ENCODE peak calls at places on chromosome X, in four cellular contexts. One of them, this sample, is unnamed.

GRCh38 chrX:131746491-131746968 is 202.7 kb downstream of the OR13H1 start:
- DNase-seq in K562: peak
- DNase-seq in neural progenitor cell: no peak
- DNase-seq in SK-N-SH: peak
- DNase-seq in this sample: peak

GRCh38 chrX:104098151-104098808 is 14.0 kb upstream of the ZCCHC18 start:
- DNase-seq in K562: peak
- DNase-seq in neural progenitor cell: peak
- DNase-seq in SK-N-SH: peak
- DNase-seq in this sample: peak

GRCh38 chrX:56882581-56882980 is 112.8 kb downstream of the SPIN3 start:
- DNase-seq in K562: no peak
- DNase-seq in neural progenitor cell: no peak
- DNase-seq in SK-N-SH: no peak
- DNase-seq in this sample: no peak

GRCh38 chrX:19661977-19662376 is 146.7 kb upstream of the MAP3K15 start:
- DNase-seq in K562: no peak
- DNase-seq in neural progenitor cell: no peak
- DNase-seq in SK-N-SH: no peak
- DNase-seq in this sample: no peak

GRCh38 chrX:13029831-13030771 is 14.3 kb downstream of the FAM9C start:
- DNase-seq in K562: no peak
- DNase-seq in neural progenitor cell: peak
- DNase-seq in SK-N-SH: no peak
- DNase-seq in this sample: no peak

GRCh38 chrX:147602297-147602696 is 309.4 kb upstream of the FMR1 start:
- DNase-seq in K562: no peak
- DNase-seq in neural progenitor cell: peak
- DNase-seq in SK-N-SH: no peak
- DNase-seq in this sample: no peak

GRCh38 chrX:150255441-150256296 is 107.4 kb upstream of the MAMLD1 start:
- DNase-seq in K562: no peak
- DNase-seq in neural progenitor cell: no peak
- DNase-seq in SK-N-SH: no peak
- DNase-seq in this sample: no peak

GRCh38 chrX:154648931-154649863 is 4.2 kb downstream of the CTAG2 start:
- DNase-seq in K562: no peak
- DNase-seq in neural progenitor cell: no peak
- DNase-seq in SK-N-SH: no peak
- DNase-seq in this sample: no peak

GRCh38 chrX:23331701-23332100 is 2.9 kb upstream of the PTCHD1 start:
- DNase-seq in K562: no peak
- DNase-seq in neural progenitor cell: peak
- DNase-seq in SK-N-SH: no peak
- DNase-seq in this sample: no peak

DNA sequence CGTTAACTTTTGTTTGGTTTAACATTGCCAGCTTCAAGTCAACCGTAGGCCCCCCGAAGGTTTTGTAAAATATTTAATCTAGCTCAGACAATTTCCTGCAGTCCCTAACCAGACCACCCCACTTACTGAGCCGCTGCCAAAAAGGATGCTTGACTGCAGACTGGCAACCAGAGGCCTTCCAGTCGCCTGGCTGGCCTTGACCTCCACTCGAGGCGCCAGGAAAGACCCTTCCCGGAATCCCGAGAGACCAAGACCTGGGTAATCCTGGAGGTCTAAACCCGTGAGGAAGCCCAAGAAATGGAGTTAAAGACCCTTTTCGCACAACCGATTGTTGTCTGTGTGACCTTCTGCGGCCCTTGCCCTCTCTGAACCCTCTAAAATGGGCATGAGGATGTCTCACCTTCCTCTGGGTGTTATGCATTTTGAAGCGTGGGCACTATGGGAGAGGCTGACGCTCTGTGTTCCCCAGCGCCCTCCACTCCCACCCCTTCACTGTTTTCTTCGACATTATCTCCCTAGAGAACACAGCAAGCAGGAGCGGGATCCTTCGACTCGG is 86.2 kb downstream of the BCOR start:
- DNase-seq in K562: no peak
- DNase-seq in neural progenitor cell: no peak
- DNase-seq in SK-N-SH: peak
- DNase-seq in this sample: no peak
- H3K9ac ChIP-seq in K562: no peak
- H3K9ac ChIP-seq in neural progenitor cell: no peak
- H3K9ac ChIP-seq in SK-N-SH: no peak
- H3K9ac ChIP-seq in this sample: no peak

GRCh38 chrX:112968351-112969133 is 127.9 kb upstream of the AMOT start:
- DNase-seq in K562: no peak
- DNase-seq in neural progenitor cell: no peak
- DNase-seq in SK-N-SH: no peak
- DNase-seq in this sample: no peak
- H3K9ac ChIP-seq in K562: no peak
- H3K9ac ChIP-seq in neural progenitor cell: no peak
- H3K9ac ChIP-seq in SK-N-SH: no peak
- H3K9ac ChIP-seq in this sample: no peak

DNA sequence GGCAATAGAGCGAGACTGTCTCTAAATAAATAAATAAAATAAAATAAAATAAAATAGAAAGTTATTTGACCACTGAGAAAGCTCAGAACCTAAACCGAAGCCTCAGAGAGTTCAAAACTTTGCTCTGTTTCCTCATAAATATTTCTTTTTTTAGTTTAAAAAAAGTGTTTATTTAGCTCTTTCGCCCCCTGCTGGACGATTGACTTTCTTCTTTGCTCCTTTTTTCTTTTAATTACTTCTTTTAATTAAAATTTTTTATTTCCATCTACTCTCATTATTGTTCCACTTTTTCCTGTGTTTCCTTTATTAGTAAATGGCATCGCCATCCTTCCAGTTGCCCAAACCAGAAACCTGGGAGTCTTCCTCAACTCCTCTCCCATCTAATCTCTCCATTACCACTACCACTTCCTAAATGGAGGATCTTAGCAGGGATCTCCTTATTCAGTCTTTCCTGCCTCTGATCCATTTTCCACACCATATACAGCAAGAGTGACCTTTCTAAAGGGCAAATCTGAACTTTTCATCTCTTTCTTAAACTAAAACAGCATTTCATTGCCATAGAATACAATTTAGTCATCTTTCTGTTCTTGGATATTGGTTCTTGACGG is 728 bp upstream of the IL13RA2 start:
- DNase-seq in K562: no peak
- DNase-seq in neural progenitor cell: peak
- DNase-seq in SK-N-SH: no peak
- DNase-seq in this sample: no peak
- H3K9ac ChIP-seq in K562: no peak
- H3K9ac ChIP-seq in neural progenitor cell: no peak
- H3K9ac ChIP-seq in SK-N-SH: no peak
- H3K9ac ChIP-seq in this sample: no peak

DNA sequence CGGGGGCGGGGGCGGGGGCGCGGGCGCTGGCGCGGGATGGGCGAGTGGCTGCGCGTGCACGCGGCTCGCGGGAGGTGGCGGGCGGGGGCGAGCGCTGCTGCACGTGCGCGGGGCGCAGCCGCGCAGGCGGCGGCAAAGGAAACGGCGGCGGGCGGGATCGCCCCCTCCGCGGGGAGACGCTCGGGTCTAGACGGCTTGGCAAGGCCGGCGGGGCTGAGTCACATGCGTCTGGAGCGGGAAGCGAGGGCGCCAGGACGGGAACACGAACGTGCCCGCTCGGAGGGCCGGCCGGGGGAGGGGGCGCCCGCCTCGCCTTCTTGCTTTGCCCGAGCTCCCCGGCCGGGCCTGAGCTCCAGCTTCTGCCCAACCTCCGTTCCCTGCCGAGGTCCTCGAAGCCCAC is 4.3 kb upstream of the HAUS7 start:
- DNase-seq in K562: peak
- DNase-seq in neural progenitor cell: peak
- DNase-seq in SK-N-SH: no peak
- DNase-seq in this sample: no peak
- H3K9ac ChIP-seq in K562: peak
- H3K9ac ChIP-seq in neural progenitor cell: no peak
- H3K9ac ChIP-seq in SK-N-SH: no peak
- H3K9ac ChIP-seq in this sample: no peak

DNA sequence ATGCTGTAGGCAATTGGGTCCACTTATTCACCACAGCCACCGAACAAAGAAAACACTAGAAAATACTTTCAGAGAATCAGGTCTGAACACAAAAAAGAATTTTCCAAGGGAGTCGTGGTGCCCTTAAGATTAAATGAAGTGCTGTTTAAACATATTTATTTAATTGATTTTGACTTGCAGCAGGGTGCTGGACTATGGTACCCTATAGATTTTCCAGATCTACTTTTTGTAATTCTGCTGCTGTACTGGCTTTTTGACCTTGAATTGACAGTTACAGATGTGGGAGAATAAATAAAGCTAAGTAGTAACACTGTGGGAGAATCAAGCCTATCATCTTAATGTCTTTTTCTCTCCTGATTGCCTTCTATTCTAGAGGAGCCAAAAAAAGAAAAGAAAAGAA is 735.3 kb upstream of the FTHL17 start:
- DNase-seq in K562: no peak
- DNase-seq in neural progenitor cell: no peak
- DNase-seq in SK-N-SH: no peak
- DNase-seq in this sample: no peak
- H3K9ac ChIP-seq in K562: no peak
- H3K9ac ChIP-seq in neural progenitor cell: no peak
- H3K9ac ChIP-seq in SK-N-SH: no peak
- H3K9ac ChIP-seq in this sample: no peak

GRCh38 chrX:47608130-47608810 is 11.4 kb downstream of the SYN1 start:
- DNase-seq in K562: peak
- DNase-seq in neural progenitor cell: peak
- DNase-seq in SK-N-SH: no peak
- DNase-seq in this sample: no peak
- H3K9ac ChIP-seq in K562: no peak
- H3K9ac ChIP-seq in neural progenitor cell: no peak
- H3K9ac ChIP-seq in SK-N-SH: no peak
- H3K9ac ChIP-seq in this sample: no peak

DNA sequence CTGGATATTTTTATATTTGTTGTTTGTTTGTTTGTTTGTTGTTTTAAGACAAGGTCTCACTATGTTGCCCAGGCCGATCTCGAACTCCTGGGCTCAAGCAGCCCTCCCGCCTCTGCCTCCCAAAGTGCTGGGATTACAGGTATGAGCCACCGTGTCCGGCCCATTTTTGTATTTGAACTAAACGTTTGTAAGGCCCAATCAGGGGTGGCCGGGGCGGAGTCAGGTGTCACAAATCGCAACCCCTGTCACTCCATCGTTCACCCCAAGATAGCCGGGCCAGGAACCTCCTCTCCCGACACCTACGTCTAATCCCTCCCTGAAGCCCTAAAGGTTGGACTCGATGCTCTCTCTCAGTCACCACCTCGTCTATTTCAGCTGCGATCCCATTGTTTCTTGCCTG is 722 bp upstream of the EFHC2 start:
- DNase-seq in K562: peak
- DNase-seq in neural progenitor cell: no peak
- DNase-seq in SK-N-SH: no peak
- DNase-seq in this sample: no peak
- H3K9ac ChIP-seq in K562: peak
- H3K9ac ChIP-seq in neural progenitor cell: no peak
- H3K9ac ChIP-seq in SK-N-SH: no peak
- H3K9ac ChIP-seq in this sample: no peak

GRCh38 chrX:143634701-143635442 is 1.0 kb downstream of the SLITRK4 start:
- DNase-seq in K562: no peak
- DNase-seq in neural progenitor cell: peak
- DNase-seq in SK-N-SH: no peak
- DNase-seq in this sample: no peak
- H3K9ac ChIP-seq in K562: no peak
- H3K9ac ChIP-seq in neural progenitor cell: no peak
- H3K9ac ChIP-seq in SK-N-SH: no peak
- H3K9ac ChIP-seq in this sample: no peak

This sample was measured in HCT116.